ENCODE peak calls at places on chromosomes 5 and 9, in five cellular contexts. M is K562, V is GM12892, S is GM12878, A is HepG2. N is an unnamed sample.
A peak's percentile ranks its signal among the peaks of the same experiment; 100 is the strongest.

GRCh38 chr5:156393980-156394379 is 67.0 kb downstream of the SGCD start:
- DNase-seq in M (no peak), V (no peak), S (no peak), A (no peak), N (no peak)

GRCh38 chr9:78439192-78439865 is 142.4 kb downstream of the PSAT1 start:
- DNase-seq in M (peak; percentile 68), V (peak; percentile 57), S (peak; percentile 7), A (peak; percentile 66), N (peak; percentile 72)

GRCh38 chr5:152542741-152543140 is 137.7 kb upstream of the NMUR2 start:
- DNase-seq in M (no peak), V (no peak), S (no peak), A (no peak), N (no peak)

GRCh38 chr5:57366744-57367143 is 115.9 kb downstream of the ACTBL2 start:
- DNase-seq in M (no peak), V (no peak), S (no peak), A (peak; percentile 77), N (no peak)

GRCh38 chr9:131744171-131744714 is 4.4 kb upstream of the RAPGEF1 start:
- DNase-seq in M (no peak), V (no peak), S (no peak), A (peak; percentile 51), N (no peak)

GRCh38 chr5:39835371-39835770 is 410.6 kb upstream of the DAB2 start:
- DNase-seq in M (no peak), V (no peak), S (no peak), A (no peak), N (no peak)

GRCh38 chr9:21348430-21348829 is 2.3 kb downstream of the IFNA6 start:
- DNase-seq in M (no peak), V (no peak), S (no peak), A (no peak), N (no peak)

GRCh38 chr5:160159991-160160826 is 41.0 kb upstream of the PWWP2A start:
- DNase-seq in M (no peak), V (peak; percentile 37), S (peak; percentile 28), A (no peak), N (no peak)

GRCh38 chr5:91101777-91102379 is 281.2 kb downstream of the ARRDC3 start:
- DNase-seq in M (peak; percentile 63), V (peak; percentile 7), S (peak; percentile 21), A (peak; percentile 64), N (peak; percentile 21)

GRCh38 chr5:179816401-179817070 is 4.2 kb upstream of the SQSTM1 start:
- DNase-seq in M (no peak), V (no peak), S (no peak), A (no peak), N (no peak)

GRCh38 chr5:111144352-111144930 is 52.3 kb downstream of the WDR36 start:
- DNase-seq in M (no peak), V (no peak), S (peak; percentile 31), A (no peak), N (peak; percentile 11)

GRCh38 chr9:10661376-10661775 is 48.6 kb upstream of the PTPRD start:
- DNase-seq in M (no peak), V (no peak), S (no peak), A (no peak), N (no peak)

GRCh38 chr5:119417891-119418781 is 34.2 kb upstream of the HSD17B4 start:
- DNase-seq in M (no peak), V (no peak), S (no peak), A (no peak), N (no peak)

GRCh38 chr5:62829241-62829986 is 250.8 kb downstream of the LRRC70 start:
- DNase-seq in M (no peak), V (no peak), S (no peak), A (no peak), N (no peak)

GRCh38 chr9:73470766-73471165 is 319.1 kb downstream of the ANXA1 start:
- DNase-seq in M (no peak), V (no peak), S (no peak), A (no peak), N (no peak)

GRCh38 chr5:17228833-17229291 is 11.4 kb downstream of the BASP1 start:
- DNase-seq in M (no peak), V (no peak), S (peak; percentile 66), A (no peak), N (no peak)

GRCh38 chr9:101119206-101119819 is 90.8 kb downstream of the PLPPR1 start:
- DNase-seq in M (peak; percentile 47), V (no peak), S (no peak), A (peak; percentile 57), N (peak; percentile 2)

GRCh38 chr5:111099058-111099778 is 7.1 kb downstream of the WDR36 start:
- DNase-seq in M (no peak), V (no peak), S (no peak), A (no peak), N (no peak)

GRCh38 chr5:31193026-31193425 is 460 bp upstream of the CDH6 start:
- DNase-seq in M (no peak), V (no peak), S (no peak), A (no peak), N (no peak)

GRCh38 chr9:109248133-109248581 is 72.7 kb downstream of the EPB41L4B start:
- DNase-seq in M (no peak), V (no peak), S (no peak), A (peak; percentile 79), N (no peak)

GRCh38 chr9:134146774-134147493 is 11.1 kb downstream of the WDR5 start:
- DNase-seq in M (no peak), V (no peak), S (no peak), A (no peak), N (no peak)

GRCh38 chr5:72623936-72624335 is 116.7 kb upstream of the ZNF366 start:
- DNase-seq in M (no peak), V (no peak), S (no peak), A (no peak), N (no peak)

GRCh38 chr9:118674942-118675341 is 694.3 kb downstream of the BRINP1 start:
- DNase-seq in M (no peak), V (no peak), S (no peak), A (no peak), N (no peak)

GRCh38 chr5:17991775-17992174 is 357.5 kb downstream of the TAF11L14 start:
- DNase-seq in M (no peak), V (no peak), S (no peak), A (no peak), N (no peak)

GRCh38 chr5:115815693-115816225 is 700 bp downstream of the CDO1 start:
- DNase-seq in M (no peak), V (no peak), S (no peak), A (no peak), N (no peak)

GRCh38 chr9:129875687-129876395 is 40.6 kb downstream of the USP20 start:
- DNase-seq in M (no peak), V (no peak), S (no peak), A (no peak), N (no peak)

GRCh38 chr5:118891252-118891651 is 97.1 kb downstream of the DTWD2 start:
- DNase-seq in M (no peak), V (no peak), S (peak; percentile 4), A (no peak), N (no peak)

GRCh38 chr5:14463629-14464028 is 118.0 kb upstream of the OTULINL start:
- DNase-seq in M (no peak), V (no peak), S (no peak), A (no peak), N (no peak)

GRCh38 chr5:137627293-137627692 is 108.6 kb downstream of the KLHL3 start:
- DNase-seq in M (no peak), V (no peak), S (no peak), A (no peak), N (no peak)

GRCh38 chr5:80761176-80761575 is 106.4 kb upstream of the DHFR start:
- DNase-seq in M (peak; percentile 32), V (no peak), S (no peak), A (no peak), N (no peak)

GRCh38 chr9:128033609-128034008 is 33.5 kb downstream of the NAIF1 start:
- DNase-seq in M (no peak), V (no peak), S (no peak), A (no peak), N (no peak)

GRCh38 chr9:113872485-113873143 is 3.5 kb upstream of the ZNF618 start:
- DNase-seq in M (no peak), V (no peak), S (no peak), A (no peak), N (no peak)

GRCh38 chr9:86126998-86127972 is 27.9 kb upstream of the GOLM1 start:
- DNase-seq in M (peak; percentile 65), V (no peak), S (no peak), A (peak; percentile 79), N (no peak)

GRCh38 chr9:29701536-29701935 is 2128.3 kb upstream of the C9orf72 start:
- DNase-seq in M (no peak), V (no peak), S (no peak), A (no peak), N (no peak)

GRCh38 chr5:95081500-95082355 is 203.2 kb downstream of the MCTP1 start:
- DNase-seq in M (no peak), V (no peak), S (peak; percentile 89), A (peak; percentile 9), N (no peak)

GRCh38 chr9:123335227-123335985 is 20.6 kb upstream of the CRB2 start:
- DNase-seq in M (no peak), V (no peak), S (no peak), A (no peak), N (no peak)

GRCh38 chr5:80554646-80555045 is 15.4 kb downstream of the ANKRD34B start:
- DNase-seq in M (no peak), V (no peak), S (no peak), A (no peak), N (no peak)

GRCh38 chr5:53557386-53557785 is 3.1 kb upstream of the NDUFS4 start:
- DNase-seq in M (no peak), V (no peak), S (no peak), A (no peak), N (no peak)

GRCh38 chr9:13296972-13297371 is 17.5 kb upstream of the MPDZ start:
- DNase-seq in M (no peak), V (no peak), S (no peak), A (no peak), N (no peak)
- TF ChIP-seq POLR2AphosphoS5 in M (no peak), V (no peak), S (no peak), A (no peak), N (no peak)

GRCh38 chr5:136028782-136029742 is at the start of gene TGFBI:
- DNase-seq in M (peak; percentile 20), V (no peak), S (no peak), A (peak; percentile 61), N (no peak)
- TF ChIP-seq POLR2A in M (no peak), V (no peak), S (no peak), A (peak; percentile 82), N (no peak)

GRCh38 chr9:82325907-82326306 is 337.3 kb downstream of the SPATA31D1 start:
- DNase-seq in M (no peak), V (no peak), S (no peak), A (no peak), N (no peak)

DNA sequence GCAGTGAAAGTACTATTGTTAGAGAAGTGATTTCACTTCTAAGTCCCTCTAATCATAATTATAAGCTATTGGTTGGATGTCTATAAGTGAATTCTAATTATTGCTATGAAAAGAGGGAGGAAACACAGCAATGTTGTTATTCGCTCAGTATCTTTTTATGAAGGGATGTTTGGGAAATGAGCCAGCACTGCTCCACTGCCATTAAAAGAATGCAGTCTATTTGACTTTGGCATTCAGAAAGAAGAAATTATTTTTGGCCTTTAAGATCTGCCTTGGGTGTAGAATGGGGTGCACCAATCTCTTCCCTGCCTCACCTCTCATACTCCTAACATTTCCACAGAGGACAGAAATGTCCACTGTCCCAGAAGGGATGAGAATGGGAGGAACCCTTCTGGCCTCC is 332.0 kb downstream of the SPATA31D1 start:
- DNase-seq in M (no peak), V (no peak), S (no peak), A (no peak), N (no peak)
- TF ChIP-seq TAF1 in M (no peak), V (no peak), S (no peak), A (no peak), N (no peak)

GRCh38 chr5:76831108-76831447 is 12.2 kb downstream of the F2RL1 start:
- DNase-seq in M (no peak), V (no peak), S (peak; percentile 27), A (no peak), N (no peak)
- TF ChIP-seq POLR2AphosphoS5 in M (no peak), V (no peak), S (no peak), A (no peak), N (no peak)

N was measured in GM12891.